ENCODE peak calls at places on chromosome 17, in six cellular contexts. G, K, N, V, Q and Z are unnamed samples.
A peak's percentile ranks its signal among the peaks of the same experiment; 100 is the strongest.

GRCh38 chr17:48071654-48072053 is 23.5 kb downstream of the NFE2L1 start:
- DNase-seq in Q (no peak), G (no peak), V (no peak), N (peak; percentile 48), K (no peak), Z (no peak)

GRCh38 chr17:69717214-69717613 is 302.7 kb downstream of the MAP2K6 start:
- DNase-seq in Q (no peak), G (no peak), V (no peak), K (no peak), N (no peak), Z (no peak)

GRCh38 chr17:28811594-28812135 is 30.9 kb downstream of the FAM222B start:
- DNase-seq in K (peak; percentile 18), N (peak; percentile 53), Q (peak; percentile 36), G (no peak), V (peak; percentile 16), Z (no peak)

GRCh38 chr17:79612468-79613194 is 1.8 kb upstream of the RBFOX3 start:
- DNase-seq in N (peak; percentile 25), V (no peak), K (peak; percentile 97), G (no peak), Q (peak; percentile 46), Z (no peak)

GRCh38 chr17:8965394-8966168 is at the start of gene PIK3R5:
- DNase-seq in G (no peak), V (no peak), N (no peak), Q (no peak), K (no peak), Z (no peak)

GRCh38 chr17:69928586-69928985 is 146.4 kb upstream of the KCNJ16 start:
- DNase-seq in Q (no peak), V (no peak), N (no peak), K (no peak), G (no peak), Z (no peak)

GRCh38 chr17:17180141-17180603 is 26.0 kb downstream of the PLD6 start:
- DNase-seq in N (peak; percentile 19), V (no peak), G (no peak), Q (no peak), K (no peak), Z (no peak)

GRCh38 chr17:10752696-10753095 is 22.9 kb upstream of the TMEM220 start:
- DNase-seq in N (no peak), Q (no peak), K (no peak), V (no peak), G (no peak), Z (no peak)

GRCh38 chr17:161481-161880 is 20.0 kb downstream of the DOC2B start:
- DNase-seq in V (no peak), G (no peak), N (no peak), Q (no peak), K (no peak), Z (no peak)

GRCh38 chr17:5184284-5184683 is 7.4 kb downstream of the ZNF594 start:
- DNase-seq in K (no peak), G (no peak), Q (no peak), V (no peak), N (no peak), Z (no peak)

GRCh38 chr17:19327039-19327776 is 35.3 kb downstream of the B9D1 start:
- DNase-seq in V (peak; percentile 83), Q (no peak), G (no peak), K (no peak), N (peak; percentile 81), Z (peak; percentile 93)

GRCh38 chr17:78230996-78231931 is at the start of gene TMEM235:
- DNase-seq in V (no peak), N (no peak), K (no peak), G (no peak), Q (no peak), Z (no peak)

GRCh38 chr17:18858567-18859245 is 775 bp downstream of the PRPSAP2 start:
- DNase-seq in N (peak; percentile 14), V (no peak), G (no peak), K (no peak), Q (no peak), Z (no peak)

GRCh38 chr17:48472485-48473281 is 42.7 kb upstream of the SKAP1 start:
- DNase-seq in G (no peak), Q (no peak), V (no peak), N (peak; percentile 53), K (no peak), Z (peak; percentile 74)

GRCh38 chr17:80772906-80773242 is 218.8 kb upstream of the CHMP6 start:
- DNase-seq in V (no peak), G (no peak), Q (no peak), K (no peak), N (no peak), Z (no peak)

GRCh38 chr17:3965123-3965800 is 1.0 kb upstream of the ATP2A3 start:
- DNase-seq in K (peak; percentile 53), Q (no peak), N (peak; percentile 64), V (no peak), G (no peak), Z (no peak)

GRCh38 chr17:81309859-81310839 is 15.0 kb upstream of the SLC38A10 start:
- DNase-seq in G (no peak), N (no peak), K (no peak), V (no peak), Q (no peak), Z (no peak)

GRCh38 chr17:34797724-34798123 is 163.5 kb downstream of the CCT6B start:
- DNase-seq in G (no peak), N (peak; percentile 33), Q (peak; percentile 6), V (peak; percentile 7), K (no peak), Z (no peak)

GRCh38 chr17:82638183-82638773 is 10.0 kb downstream of the WDR45B start:
- DNase-seq in Q (no peak), V (no peak), N (no peak), K (no peak), G (no peak), Z (no peak)

GRCh38 chr17:6450926-6451717 is 6.9 kb downstream of the PIMREG start:
- DNase-seq in N (no peak), Q (no peak), K (no peak), G (no peak), V (no peak), Z (no peak)

GRCh38 chr17:72477529-72477928 is 356.7 kb downstream of the SOX9 start:
- DNase-seq in Q (no peak), N (no peak), V (no peak), G (no peak), K (no peak), Z (no peak)

GRCh38 chr17:2792541-2793169 is 3.6 kb upstream of the RAP1GAP2 start:
- DNase-seq in Q (no peak), V (no peak), G (no peak), N (no peak), K (no peak), Z (no peak)

GRCh38 chr17:57649731-57650484 is 95.2 kb downstream of the CCDC182 start:
- DNase-seq in V (peak; percentile 33), K (no peak), G (no peak), N (no peak), Q (no peak), Z (peak; percentile 45)

GRCh38 chr17:60169921-60170817 is 20.4 kb downstream of the CA4 start:
- DNase-seq in G (no peak), Q (peak; percentile 35), N (peak; percentile 65), K (peak; percentile 68), V (no peak), Z (no peak)

GRCh38 chr17:17416007-17416399 is 60.8 kb upstream of the MED9 start:
- DNase-seq in Q (peak; percentile 91), V (no peak), K (peak; percentile 26), G (no peak), N (peak; percentile 80), Z (no peak)

GRCh38 chr17:3895354-3895753 is 2.5 kb upstream of the CAMKK1 start:
- DNase-seq in Q (no peak), V (no peak), N (no peak), G (no peak), K (no peak), Z (no peak)

GRCh38 chr17:57478433-57478832 is 222.1 kb downstream of the MSI2 start:
- DNase-seq in V (no peak), K (no peak), Q (no peak), N (no peak), G (no peak), Z (no peak)

GRCh38 chr17:37465058-37465616 is 24.6 kb upstream of the DUSP14 start:
- DNase-seq in Q (no peak), V (no peak), G (no peak), N (peak; percentile 53), K (no peak), Z (no peak)

GRCh38 chr17:43003542-43004172 is 2.9 kb upstream of the IFI35 start:
- DNase-seq in V (no peak), K (no peak), N (peak; percentile 67), G (no peak), Q (peak; percentile 63), Z (no peak)

GRCh38 chr17:142102-142661 is 4.8 kb downstream of the SCGB1C2 start:
- DNase-seq in K (peak; percentile 61), N (no peak), Q (peak; percentile 20), G (no peak), V (peak; percentile 2), Z (no peak)

GRCh38 chr17:78022425-78022824 is 63.9 kb downstream of the TNRC6C start:
- DNase-seq in Q (no peak), G (no peak), N (peak; percentile 88), K (no peak), V (no peak), Z (no peak)

GRCh38 chr17:63435681-63436522 is 10.2 kb downstream of the CYB561 start:
- DNase-seq in Q (no peak), G (no peak), V (no peak), N (no peak), K (no peak), Z (no peak)

GRCh38 chr17:48678141-48678971 is 44.0 kb downstream of the PRAC1 start:
- DNase-seq in G (no peak), N (peak; percentile 78), Q (peak; percentile 48), V (no peak), K (peak; percentile 79), Z (peak; percentile 9)

GRCh38 chr17:50176559-50177471 is 11.0 kb downstream of the SGCA start:
- DNase-seq in N (peak; percentile 34), G (no peak), V (no peak), K (no peak), Q (no peak), Z (no peak)
- TF ChIP-seq CTCF in N (no peak), G (no peak), V (peak; percentile 29), K (peak; percentile 51), Q (peak; percentile 17), Z (no peak)

GRCh38 chr17:15965510-15965909 is 20.6 kb downstream of the ADORA2B start:
- DNase-seq in V (no peak), G (no peak), N (no peak), Q (no peak), K (no peak), Z (no peak)
- H3K4me3 ChIP-seq in V (no peak overlapping the region), G (no peak overlapping the region), N (no peak overlapping the region), Q (peak overlapping the region; percentile 25), K (no peak overlapping the region), Z (no peak overlapping the region)

DNA sequence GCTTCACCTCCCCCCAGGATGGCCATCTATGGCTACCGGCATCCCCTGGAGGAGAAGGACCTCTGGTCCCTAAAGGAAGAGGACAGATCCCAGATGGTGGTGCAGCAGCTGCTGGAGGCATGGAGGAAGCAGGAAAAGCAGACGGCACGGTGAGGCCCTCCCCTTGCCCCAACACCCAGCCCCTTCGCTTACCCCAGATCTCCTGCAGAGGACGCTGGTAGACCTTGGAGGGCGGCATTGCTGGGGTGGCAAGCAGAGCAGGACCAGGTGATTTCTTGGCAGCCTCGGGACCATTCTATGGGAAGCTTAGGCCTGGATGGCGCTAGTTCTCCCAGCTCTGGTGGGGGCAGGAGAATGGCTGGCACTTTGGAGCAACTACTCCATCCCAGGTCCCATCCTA is 24.5 kb downstream of the ABCC3 start:
- DNase-seq in N (no peak), V (no peak), K (no peak), G (no peak), Q (no peak), Z (no peak)
- TF ChIP-seq CTCF in N (no peak), V (no peak), K (peak; percentile 29), G (no peak), Q (no peak), Z (no peak)

GRCh38 chr17:38578641-38579480 is 26.9 kb downstream of the SRCIN1 start:
- DNase-seq in N (no peak), Q (no peak), G (no peak), V (no peak), K (no peak), Z (no peak)
- H3K4me3 ChIP-seq in N (no peak overlapping the region), Q (no peak overlapping the region), G (peak overlapping the region; percentile 59), V (no peak overlapping the region), K (no peak overlapping the region), Z (no peak overlapping the region)